ENCODE peak calls at places on chromosome 19, in five cellular contexts. P, V, R, Y and C are unnamed samples.

GRCh38 chr19:56538761-56539263 is at the start of gene ZFP28:
- DNase-seq in V (no peak), P (peak), R (no peak), Y (no peak), C (no peak)

GRCh38 chr19:42068756-42069571 is 1.0 kb downstream of the GRIK5 start:
- DNase-seq in P (no peak), V (no peak), R (no peak), Y (no peak), C (no peak)

GRCh38 chr19:36113895-36114762 is 546 bp downstream of the POLR2I start:
- DNase-seq in Y (peak), R (no peak), P (no peak), V (no peak), C (peak)

GRCh38 chr19:3880471-3881271 is at the start of gene ATCAY:
- DNase-seq in V (no peak), Y (no peak), R (peak), P (peak), C (no peak)

GRCh38 chr19:2607712-2608601 is 94.5 kb downstream of the GNG7 start:
- DNase-seq in P (peak), R (no peak), V (no peak), Y (no peak), C (no peak)

GRCh38 chr19:55069137-55069858 is 6.3 kb upstream of the RDH13 start:
- DNase-seq in Y (peak), R (peak), V (no peak), P (no peak), C (peak)

GRCh38 chr19:38020331-38020730 is 113.3 kb downstream of the SIPA1L3 start:
- DNase-seq in V (no peak), R (no peak), P (no peak), Y (no peak), C (no peak)

GRCh38 chr19:44635581-44636438 is 7.9 kb upstream of the PVR start:
- DNase-seq in R (no peak), Y (peak), V (no peak), P (no peak), C (peak)

GRCh38 chr19:15964231-15964630 is 15.4 kb downstream of the OR10H4 start:
- DNase-seq in V (no peak), P (no peak), Y (no peak), R (no peak), C (no peak)

GRCh38 chr19:46426506-46427162 is 2.1 kb downstream of the PNMA8C start:
- DNase-seq in V (peak), P (peak), Y (peak), R (peak), C (peak)

GRCh38 chr19:13208131-13208963 is 58.1 kb downstream of the IER2 start:
- DNase-seq in Y (peak), P (no peak), R (peak), V (peak), C (peak)

GRCh38 chr19:37226248-37226647 is 8.2 kb downstream of the ZNF383 start:
- DNase-seq in Y (no peak), R (no peak), V (no peak), P (no peak), C (no peak)

GRCh38 chr19:5192568-5192967 is 148.0 kb downstream of the PTPRS start:
- DNase-seq in P (no peak), V (no peak), Y (no peak), R (no peak), C (no peak)

GRCh38 chr19:6221220-6221877 is 58.4 kb downstream of the MLLT1 start:
- DNase-seq in P (no peak), R (no peak), Y (no peak), V (no peak), C (no peak)

GRCh38 chr19:5305163-5305562 is 35.4 kb downstream of the PTPRS start:
- DNase-seq in Y (no peak), R (no peak), V (no peak), P (no peak), C (no peak)

GRCh38 chr19:35862528-35862927 is 5.8 kb downstream of the KIRREL2 start:
- DNase-seq in V (no peak), Y (no peak), R (no peak), P (no peak), C (no peak)

GRCh38 chr19:41302624-41303351 is 7.2 kb upstream of the CCDC97 start:
- DNase-seq in Y (no peak), P (no peak), V (no peak), R (no peak), C (no peak)

GRCh38 chr19:13974073-13974472 is 21.8 kb downstream of the DCAF15 start:
- DNase-seq in Y (peak), V (no peak), P (peak), R (peak), C (no peak)

GRCh38 chr19:40596608-40597328 is 4.4 kb upstream of the LTBP4 start:
- DNase-seq in V (no peak), P (peak), Y (peak), R (no peak), C (peak)

GRCh38 chr19:38417544-38418506 is 8.2 kb downstream of the RASGRP4 start:
- DNase-seq in Y (no peak), R (peak), V (no peak), P (peak), C (no peak)

GRCh38 chr19:15436012-15436825 is 13.5 kb downstream of the WIZ start:
- DNase-seq in P (no peak), R (no peak), V (no peak), Y (no peak), C (no peak)

GRCh38 chr19:13031917-13032623 is 36.8 kb downstream of the NFIX start:
- DNase-seq in V (no peak), R (no peak), Y (no peak), P (no peak), C (peak)

GRCh38 chr19:15369594-15369891 is 10.0 kb downstream of the AKAP8 start:
- DNase-seq in R (no peak), Y (no peak), V (no peak), P (no peak), C (no peak)

GRCh38 chr19:40550951-40551350 is 25.7 kb upstream of the SHKBP1 start:
- DNase-seq in Y (no peak), P (no peak), R (no peak), V (no peak), C (no peak)

GRCh38 chr19:18915639-18916038 is 3.5 kb downstream of the COPE start:
- DNase-seq in Y (peak), V (no peak), P (peak), R (peak), C (peak)

GRCh38 chr19:42846597-42846996 is 32.9 kb downstream of the PSG1 start:
- DNase-seq in Y (no peak), R (no peak), P (no peak), V (no peak), C (peak)

GRCh38 chr19:7806234-7806633 is 23.8 kb upstream of the EVI5L start:
- DNase-seq in Y (no peak), P (no peak), R (no peak), V (no peak), C (no peak)

GRCh38 chr19:289651-290538 is 1.3 kb downstream of the PLPP2 start:
- DNase-seq in R (no peak), V (peak), Y (peak), P (no peak), C (peak)

GRCh38 chr19:46926201-46927071 is 65.6 kb downstream of the ARHGAP35 start:
- DNase-seq in P (no peak), R (peak), Y (no peak), V (no peak), C (no peak)

GRCh38 chr19:48591021-48591420 is 15.5 kb upstream of the SPACA4 start:
- DNase-seq in R (peak), Y (peak), V (no peak), P (no peak), C (peak)

GRCh38 chr19:12965017-12965811 is 4.2 kb upstream of the DAND5 start:
- DNase-seq in R (peak), V (no peak), P (peak), Y (peak), C (peak)

GRCh38 chr19:1377965-1378785 is 5.5 kb upstream of the NDUFS7 start:
- DNase-seq in V (no peak), Y (no peak), P (no peak), R (no peak), C (no peak)
- TF ChIP-seq CTCF in V (peak), Y (no peak), P (peak), R (no peak), C (no peak)

GRCh38 chr19:33819496-33819874 is 22.8 kb downstream of the KCTD15 start:
- DNase-seq in P (no peak), R (no peak), Y (no peak), V (no peak), C (no peak)
- H3K4me3 ChIP-seq in P (no peak), R (no peak), Y (peak), V (peak), C (peak)

GRCh38 chr19:1407662-1408299 is 395 bp downstream of the DAZAP1 start:
- DNase-seq in P (no peak), Y (no peak), V (no peak), R (no peak), C (no peak)

GRCh38 chr19:1408300-1409203 is 1.2 kb downstream of the DAZAP1 start:
- DNase-seq in Y (peak), P (no peak), V (no peak), R (peak), C (peak)

GRCh38 chr19:1406496-1406817 is 929 bp upstream of the DAZAP1 start:
- DNase-seq in P (no peak), R (no peak), V (no peak), Y (no peak), C (no peak)

GRCh38 chr19:1409204-1410005 is 2.0 kb downstream of the DAZAP1 start:
- DNase-seq in R (no peak), Y (no peak), P (no peak), V (no peak), C (no peak)

GRCh38 chr19:1406818-1407661 is at the start of gene DAZAP1:
- DNase-seq in Y (peak), V (peak), P (peak), R (peak), C (peak)
- TF ChIP-seq CTCF in Y (peak), V (peak), P (peak), R (peak), C (peak)

DNA sequence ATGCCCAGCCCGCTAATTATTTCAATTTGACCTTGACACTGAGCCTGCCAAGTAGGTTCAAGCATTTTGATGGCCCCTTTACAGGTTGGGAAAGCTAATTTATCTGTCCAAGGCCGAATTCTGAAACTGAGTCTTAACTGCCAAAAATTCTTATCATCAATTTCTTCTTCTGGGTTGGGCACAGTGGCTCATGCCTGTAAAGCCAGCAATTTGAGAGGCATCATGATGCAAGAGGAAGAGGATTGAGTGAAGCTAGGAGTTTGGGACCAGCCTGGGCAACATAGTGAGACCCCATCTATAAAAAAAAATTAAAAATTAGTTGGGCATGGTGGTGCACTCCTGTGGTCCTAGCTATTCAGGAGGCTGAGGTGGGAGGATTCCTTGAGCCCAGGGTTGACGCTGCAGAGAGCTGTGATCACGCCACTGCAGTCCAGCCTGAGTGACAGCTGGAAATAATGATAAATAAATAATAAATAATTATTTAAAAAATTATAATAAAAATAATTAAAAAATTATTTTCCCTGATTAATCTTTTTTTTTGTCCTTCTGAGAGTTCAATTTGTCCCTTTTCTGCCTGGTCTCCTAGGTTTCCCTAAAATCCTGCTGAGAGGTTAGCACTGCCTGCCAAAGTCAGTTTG is 1.3 kb upstream of the LDLR start:
- DNase-seq in Y (no peak), V (no peak), R (no peak), P (no peak), C (no peak)
- H3K4me3 ChIP-seq in Y (peak), V (no peak), R (no peak), P (no peak), C (no peak)